ENCODE peak calls at places on chromosomes 4 and X, in six cellular contexts. One of them, this sample, is unnamed.

GRCh38 chrX:69507500-69507789 is 3.3 kb downstream of the NALF2 start:
- DNase-seq in GM23338: no peak
- DNase-seq in Caco-2: no peak
- DNase-seq in RWPE2: no peak
- DNase-seq in H9: no peak
- DNase-seq in uterus: no peak
- DNase-seq in this sample: no peak

GRCh38 chrX:103550415-103551051 is 31.2 kb upstream of the RAB40A start:
- DNase-seq in GM23338: no peak
- DNase-seq in Caco-2: no peak
- DNase-seq in RWPE2: no peak
- DNase-seq in H9: no peak
- DNase-seq in uterus: no peak
- DNase-seq in this sample: no peak

GRCh38 chr4:125639182-125639621 is 324.4 kb downstream of the FAT4 start:
- DNase-seq in GM23338: peak; percentile 88
- DNase-seq in Caco-2: no peak
- DNase-seq in RWPE2: no peak
- DNase-seq in H9: peak; percentile 89
- DNase-seq in uterus: no peak
- DNase-seq in this sample: no peak

GRCh38 chr4:129822708-129823504 is 727.0 kb downstream of the C4orf33 start:
- DNase-seq in GM23338: no peak
- DNase-seq in Caco-2: peak; percentile 57
- DNase-seq in RWPE2: peak; percentile 82
- DNase-seq in H9: no peak
- DNase-seq in uterus: no peak
- DNase-seq in this sample: no peak

GRCh38 chr4:72679666-72680065 is 110.6 kb upstream of the ADAMTS3 start:
- DNase-seq in GM23338: peak; percentile 39
- DNase-seq in Caco-2: no peak
- DNase-seq in RWPE2: no peak
- DNase-seq in H9: peak; percentile 73
- DNase-seq in uterus: no peak
- DNase-seq in this sample: no peak

GRCh38 chrX:25206761-25207160 is 191.0 kb upstream of the ARX start:
- DNase-seq in GM23338: no peak
- DNase-seq in Caco-2: no peak
- DNase-seq in RWPE2: no peak
- DNase-seq in H9: no peak
- DNase-seq in uterus: no peak
- DNase-seq in this sample: no peak

GRCh38 chrX:120763269-120763668 is 112.4 kb downstream of the CT47B1 start:
- DNase-seq in GM23338: no peak
- DNase-seq in Caco-2: no peak
- DNase-seq in RWPE2: no peak
- DNase-seq in H9: no peak
- DNase-seq in uterus: no peak
- DNase-seq in this sample: no peak

GRCh38 chr4:51830146-51830545 is 12.8 kb upstream of the DCUN1D4 start:
- DNase-seq in GM23338: no peak
- DNase-seq in Caco-2: no peak
- DNase-seq in RWPE2: no peak
- DNase-seq in H9: no peak
- DNase-seq in uterus: no peak
- DNase-seq in this sample: no peak

GRCh38 chr4:8468746-8469535 is 28.4 kb downstream of the TRMT44 start:
- DNase-seq in GM23338: peak; percentile 88
- DNase-seq in Caco-2: peak; percentile 80
- DNase-seq in RWPE2: no peak
- DNase-seq in H9: peak; percentile 84
- DNase-seq in uterus: peak; percentile 73
- DNase-seq in this sample: no peak

GRCh38 chr4:166293551-166293950 is 420.5 kb downstream of the TLL1 start:
- DNase-seq in GM23338: no peak
- DNase-seq in Caco-2: no peak
- DNase-seq in RWPE2: no peak
- DNase-seq in H9: no peak
- DNase-seq in uterus: no peak
- DNase-seq in this sample: no peak

GRCh38 chrX:8731579-8732395 is at the start of gene ANOS1:
- DNase-seq in GM23338: peak; percentile 76
- DNase-seq in Caco-2: peak; percentile 59
- DNase-seq in RWPE2: no peak
- DNase-seq in H9: peak; percentile 80
- DNase-seq in uterus: no peak
- DNase-seq in this sample: no peak

GRCh38 chrX:110012818-110013484 is 10.0 kb downstream of the TMEM164 start:
- DNase-seq in GM23338: no peak
- DNase-seq in Caco-2: no peak
- DNase-seq in RWPE2: no peak
- DNase-seq in H9: no peak
- DNase-seq in uterus: no peak
- DNase-seq in this sample: no peak

GRCh38 chrX:105313596-105313995 is 93.1 kb upstream of the TEX13A start:
- DNase-seq in GM23338: no peak
- DNase-seq in Caco-2: no peak
- DNase-seq in RWPE2: no peak
- DNase-seq in H9: no peak
- DNase-seq in uterus: no peak
- DNase-seq in this sample: no peak

GRCh38 chr4:81724925-81725329 is 253.2 kb upstream of the RASGEF1B start:
- DNase-seq in GM23338: no peak
- DNase-seq in Caco-2: peak; percentile 62
- DNase-seq in RWPE2: no peak
- DNase-seq in H9: no peak
- DNase-seq in uterus: no peak
- DNase-seq in this sample: peak; percentile 68

GRCh38 chrX:154115750-154116149 is 18.2 kb upstream of the MECP2 start:
- DNase-seq in GM23338: no peak
- DNase-seq in Caco-2: no peak
- DNase-seq in RWPE2: no peak
- DNase-seq in H9: no peak
- DNase-seq in uterus: no peak
- DNase-seq in this sample: no peak

GRCh38 chr4:109912706-109913621 is at the start of gene EGF:
- DNase-seq in GM23338: peak; percentile 54
- DNase-seq in Caco-2: no peak
- DNase-seq in RWPE2: no peak
- DNase-seq in H9: no peak
- DNase-seq in uterus: peak; percentile 18
- DNase-seq in this sample: no peak

GRCh38 chr4:82761249-82761648 is 37.3 kb downstream of the SCD5 start:
- DNase-seq in GM23338: no peak
- DNase-seq in Caco-2: no peak
- DNase-seq in RWPE2: no peak
- DNase-seq in H9: no peak
- DNase-seq in uterus: no peak
- DNase-seq in this sample: no peak

GRCh38 chr4:48546336-48546735 is 56.3 kb downstream of the ZAR1 start:
- DNase-seq in GM23338: peak; percentile 58
- DNase-seq in Caco-2: peak; percentile 43
- DNase-seq in RWPE2: no peak
- DNase-seq in H9: no peak
- DNase-seq in uterus: no peak
- DNase-seq in this sample: no peak

GRCh38 chrX:109886122-109886761 is 116.7 kb upstream of the TMEM164 start:
- DNase-seq in GM23338: peak; percentile 58
- DNase-seq in Caco-2: peak; percentile 33
- DNase-seq in RWPE2: no peak
- DNase-seq in H9: peak; percentile 38
- DNase-seq in uterus: no peak
- DNase-seq in this sample: peak; percentile 24

GRCh38 chr4:37693450-37694190 is 7.4 kb upstream of the RELL1 start:
- DNase-seq in GM23338: no peak
- DNase-seq in Caco-2: no peak
- DNase-seq in RWPE2: no peak
- DNase-seq in H9: no peak
- DNase-seq in uterus: no peak
- DNase-seq in this sample: no peak

GRCh38 chr4:152032722-152033131 is 271.9 kb upstream of the GATB start:
- DNase-seq in GM23338: no peak
- DNase-seq in Caco-2: no peak
- DNase-seq in RWPE2: no peak
- DNase-seq in H9: no peak
- DNase-seq in uterus: no peak
- DNase-seq in this sample: peak; percentile 53

GRCh38 chrX:76454456-76454927 is 27.0 kb downstream of the MAGEE1 start:
- DNase-seq in GM23338: peak; percentile 64
- DNase-seq in Caco-2: peak; percentile 8
- DNase-seq in RWPE2: no peak
- DNase-seq in H9: peak; percentile 30
- DNase-seq in uterus: no peak
- DNase-seq in this sample: no peak

GRCh38 chr4:144174401-144175067 is 34.0 kb upstream of the GYPA start:
- DNase-seq in GM23338: peak; percentile 70
- DNase-seq in Caco-2: peak; percentile 34
- DNase-seq in RWPE2: no peak
- DNase-seq in H9: no peak
- DNase-seq in uterus: no peak
- DNase-seq in this sample: no peak

GRCh38 chrX:7596822-7597221 is 246.1 kb upstream of the VCX start:
- DNase-seq in GM23338: no peak
- DNase-seq in Caco-2: no peak
- DNase-seq in RWPE2: no peak
- DNase-seq in H9: no peak
- DNase-seq in uterus: no peak
- DNase-seq in this sample: no peak

GRCh38 chr4:153075836-153076235 is 128.4 kb upstream of the TRIM2 start:
- DNase-seq in GM23338: no peak
- DNase-seq in Caco-2: no peak
- DNase-seq in RWPE2: no peak
- DNase-seq in H9: no peak
- DNase-seq in uterus: no peak
- DNase-seq in this sample: no peak

GRCh38 chrX:39157006-39157405 is 355.7 kb downstream of the MID1IP1 start:
- DNase-seq in GM23338: no peak
- DNase-seq in Caco-2: no peak
- DNase-seq in RWPE2: no peak
- DNase-seq in H9: no peak
- DNase-seq in uterus: no peak
- DNase-seq in this sample: no peak

GRCh38 chr4:1982124-1983052 is 26.4 kb downstream of the NELFA start:
- DNase-seq in GM23338: no peak
- DNase-seq in Caco-2: no peak
- DNase-seq in RWPE2: no peak
- DNase-seq in H9: no peak
- DNase-seq in uterus: no peak
- DNase-seq in this sample: no peak

GRCh38 chr4:37469286-37469685 is 216.9 kb downstream of the RELL1 start:
- DNase-seq in GM23338: no peak
- DNase-seq in Caco-2: no peak
- DNase-seq in RWPE2: no peak
- DNase-seq in H9: no peak
- DNase-seq in uterus: no peak
- DNase-seq in this sample: no peak

GRCh38 chr4:107837298-107837697 is 12.6 kb downstream of the SGMS2 start:
- DNase-seq in GM23338: no peak
- DNase-seq in Caco-2: no peak
- DNase-seq in RWPE2: no peak
- DNase-seq in H9: no peak
- DNase-seq in uterus: no peak
- DNase-seq in this sample: no peak

DNA sequence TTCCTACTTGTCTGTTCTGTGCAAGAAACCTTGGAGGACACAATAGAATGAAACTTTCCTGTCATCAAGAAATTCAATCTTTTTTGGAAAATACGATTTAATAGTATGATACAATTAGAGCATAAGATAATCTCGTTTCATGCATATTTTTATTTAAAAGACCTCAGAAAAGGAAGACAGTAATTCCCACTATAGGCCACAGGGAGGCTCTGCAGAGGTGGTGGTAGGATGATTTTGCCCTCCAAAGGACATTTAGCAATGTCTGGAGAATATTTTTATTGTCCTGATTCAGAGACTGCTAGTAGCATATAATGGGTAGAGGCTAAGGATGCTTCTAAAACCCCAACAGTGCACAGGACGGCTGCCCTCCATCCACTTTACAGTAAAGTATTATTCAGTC is 68.7 kb downstream of the PAK3 start:
- DNase-seq in GM23338: peak; percentile 7
- DNase-seq in Caco-2: no peak
- DNase-seq in RWPE2: no peak
- DNase-seq in H9: no peak
- DNase-seq in uterus: no peak
- DNase-seq in this sample: no peak
- H3K27me3 ChIP-seq in GM23338: no peaks in the 10 kb centered on the region
- H3K27me3 ChIP-seq in Caco-2: no peaks in the 10 kb centered on the region
- H3K27me3 ChIP-seq in RWPE2: no peaks in the 10 kb centered on the region
- H3K27me3 ChIP-seq in H9: no peaks in the 10 kb centered on the region
- H3K27me3 ChIP-seq in uterus: no peaks in the 10 kb centered on the region
- H3K27me3 ChIP-seq in this sample: no peaks in the 10 kb centered on the region

GRCh38 chr4:680931-681645 is 6.7 kb downstream of the MYL5 start:
- DNase-seq in GM23338: peak; percentile 77
- DNase-seq in Caco-2: peak; percentile 71
- DNase-seq in RWPE2: peak; percentile 62
- DNase-seq in H9: peak; percentile 77
- DNase-seq in uterus: peak; percentile 53
- DNase-seq in this sample: no peak
- H3K4me1 ChIP-seq in GM23338: no peaks in the 10 kb centered on the region
- H3K4me1 ChIP-seq in Caco-2: peaks cover 10% of the 10 kb centered on the region
- H3K4me1 ChIP-seq in RWPE2: peaks cover 12% of the 10 kb centered on the region
- H3K4me1 ChIP-seq in H9: no peaks in the 10 kb centered on the region
- H3K4me1 ChIP-seq in uterus: peaks cover 6% of the 10 kb centered on the region
- H3K4me1 ChIP-seq in this sample: no peaks in the 10 kb centered on the region

DNA sequence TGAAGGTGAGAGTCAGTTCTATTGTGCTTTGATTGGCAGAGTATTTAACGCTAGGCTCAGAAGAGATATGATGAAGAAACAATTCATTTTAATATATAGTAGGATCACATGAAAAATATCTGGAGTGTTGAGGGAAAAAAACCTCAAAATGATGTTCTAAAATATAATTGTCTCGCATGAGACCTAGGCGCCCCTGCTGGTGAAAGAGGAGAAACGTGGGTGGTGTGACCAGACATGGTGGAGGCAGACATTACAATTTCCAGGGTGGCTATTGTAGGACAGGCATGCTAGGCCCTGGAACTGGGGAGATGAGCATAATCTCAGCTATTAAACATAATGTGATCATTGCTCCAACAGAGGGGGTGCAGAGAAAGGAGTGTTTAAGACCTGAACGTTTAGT is 210.0 kb downstream of the HS3ST1 start:
- DNase-seq in GM23338: no peak
- DNase-seq in Caco-2: no peak
- DNase-seq in RWPE2: no peak
- DNase-seq in H9: no peak
- DNase-seq in uterus: no peak
- DNase-seq in this sample: no peak
- TF ChIP-seq CTCF in GM23338: no peak
- TF ChIP-seq CTCF in Caco-2: peak; percentile 26
- TF ChIP-seq CTCF in RWPE2: no peak
- TF ChIP-seq CTCF in H9: peak; percentile 54
- TF ChIP-seq CTCF in uterus: no peak
- TF ChIP-seq CTCF in this sample: no peak

DNA sequence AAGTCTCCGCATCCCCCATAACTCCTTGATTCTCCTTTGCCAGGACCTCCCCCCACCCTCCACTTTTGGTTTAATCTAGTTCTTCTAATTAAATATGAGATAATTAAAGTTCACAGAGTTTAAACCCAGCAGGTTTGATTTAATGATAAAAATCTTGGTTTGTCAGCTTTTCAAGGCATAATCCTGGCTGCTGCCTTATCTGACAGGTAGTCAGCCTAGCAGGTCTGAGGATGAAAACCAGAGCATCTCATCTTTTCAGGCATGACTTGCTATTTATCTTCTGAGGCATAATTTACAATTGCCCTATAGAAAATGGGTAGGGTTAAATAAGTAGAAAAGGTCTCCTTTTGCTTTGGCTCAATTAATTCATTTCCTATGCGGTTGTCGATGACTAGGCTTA is 591.2 kb downstream of the RPA4 start:
- DNase-seq in GM23338: no peak
- DNase-seq in Caco-2: no peak
- DNase-seq in RWPE2: no peak
- DNase-seq in H9: no peak
- DNase-seq in uterus: no peak
- DNase-seq in this sample: no peak
- H3K27me3 ChIP-seq in GM23338: no peaks in the 10 kb centered on the region
- H3K27me3 ChIP-seq in Caco-2: no peaks in the 10 kb centered on the region
- H3K27me3 ChIP-seq in RWPE2: no peaks in the 10 kb centered on the region
- H3K27me3 ChIP-seq in H9: no peaks in the 10 kb centered on the region
- H3K27me3 ChIP-seq in uterus: no peaks in the 10 kb centered on the region
- H3K27me3 ChIP-seq in this sample: no peaks in the 10 kb centered on the region